ENCODE peak calls at places on chromosomes 4 and X, in four cellular contexts. One of them, this sample, is unnamed. For H3K4me1, the result is how much of the 10 kb centered on the place peaks cover.

GRCh38 chrX:49178537-49178936 is 6.8 kb downstream of the PLP2 start:
- DNase-seq in SK-N-SH: no peak
- DNase-seq in cardiac muscle cell: no peak
- DNase-seq in pancreas: no peak
- DNase-seq in this sample: no peak

GRCh38 chrX:130623508-130623907 is 221.7 kb downstream of the RBMX2 start:
- DNase-seq in pancreas: no peak
- DNase-seq in cardiac muscle cell: no peak
- DNase-seq in SK-N-SH: no peak
- DNase-seq in this sample: no peak

GRCh38 chr4:52713456-52713937 is 37.7 kb downstream of the ERVMER34-1 start:
- DNase-seq in SK-N-SH: no peak
- DNase-seq in cardiac muscle cell: peak
- DNase-seq in pancreas: no peak
- DNase-seq in this sample: no peak

GRCh38 chr4:22712105-22712504 is 19.4 kb downstream of the GBA3 start:
- DNase-seq in pancreas: no peak
- DNase-seq in SK-N-SH: no peak
- DNase-seq in cardiac muscle cell: no peak
- DNase-seq in this sample: no peak

GRCh38 chr4:100420571-100420970 is 97.3 kb downstream of the EMCN start:
- DNase-seq in pancreas: no peak
- DNase-seq in cardiac muscle cell: no peak
- DNase-seq in SK-N-SH: no peak
- DNase-seq in this sample: no peak

GRCh38 chr4:94819371-94819770 is 61.6 kb downstream of the BMPR1B start:
- DNase-seq in pancreas: no peak
- DNase-seq in SK-N-SH: no peak
- DNase-seq in cardiac muscle cell: peak
- DNase-seq in this sample: no peak

GRCh38 chr4:36747277-36748129 is 466.1 kb downstream of the DTHD1 start:
- DNase-seq in cardiac muscle cell: no peak
- DNase-seq in pancreas: no peak
- DNase-seq in SK-N-SH: no peak
- DNase-seq in this sample: no peak

GRCh38 chrX:11893933-11894710 is 136.1 kb downstream of the MSL3 start:
- DNase-seq in SK-N-SH: no peak
- DNase-seq in cardiac muscle cell: no peak
- DNase-seq in pancreas: no peak
- DNase-seq in this sample: no peak

GRCh38 chr4:180054291-180054690 is 2188.9 kb upstream of the TENM3 start:
- DNase-seq in cardiac muscle cell: no peak
- DNase-seq in SK-N-SH: no peak
- DNase-seq in pancreas: no peak
- DNase-seq in this sample: no peak

GRCh38 chr4:138736362-138736761 is 279.2 kb upstream of the NOCT start:
- DNase-seq in SK-N-SH: no peak
- DNase-seq in cardiac muscle cell: no peak
- DNase-seq in pancreas: no peak
- DNase-seq in this sample: no peak

GRCh38 chr4:152970102-152970820 is 34.1 kb downstream of the FHDC1 start:
- DNase-seq in pancreas: no peak
- DNase-seq in SK-N-SH: no peak
- DNase-seq in cardiac muscle cell: no peak
- DNase-seq in this sample: no peak

GRCh38 chrX:39418132-39418935 is 617.1 kb downstream of the MID1IP1 start:
- DNase-seq in pancreas: no peak
- DNase-seq in SK-N-SH: no peak
- DNase-seq in cardiac muscle cell: peak
- DNase-seq in this sample: no peak

GRCh38 chr4:27819261-27819660 is 958.6 kb downstream of the STIM2 start:
- DNase-seq in pancreas: no peak
- DNase-seq in cardiac muscle cell: no peak
- DNase-seq in SK-N-SH: no peak
- DNase-seq in this sample: no peak

GRCh38 chr4:24843121-24843520 is 47.7 kb downstream of the SOD3 start:
- DNase-seq in pancreas: no peak
- DNase-seq in cardiac muscle cell: no peak
- DNase-seq in SK-N-SH: no peak
- DNase-seq in this sample: no peak

GRCh38 chr4:180314972-180315371 is 1928.2 kb upstream of the TENM3 start:
- DNase-seq in SK-N-SH: no peak
- DNase-seq in cardiac muscle cell: no peak
- DNase-seq in pancreas: no peak
- DNase-seq in this sample: no peak

GRCh38 chr4:5993063-5993745 is 25.0 kb downstream of the C4orf50 start:
- DNase-seq in SK-N-SH: no peak
- DNase-seq in cardiac muscle cell: no peak
- DNase-seq in pancreas: no peak
- DNase-seq in this sample: no peak

GRCh38 chrX:71917621-71918341 is 7.1 kb downstream of the NHSL2 start:
- DNase-seq in SK-N-SH: no peak
- DNase-seq in pancreas: no peak
- DNase-seq in cardiac muscle cell: peak
- DNase-seq in this sample: no peak

GRCh38 chr4:86960557-86960959 is 25.7 kb downstream of the AFF1 start:
- DNase-seq in SK-N-SH: no peak
- DNase-seq in cardiac muscle cell: peak
- DNase-seq in pancreas: peak
- DNase-seq in this sample: no peak
- H3K4me1 ChIP-seq in SK-N-SH: under half
- H3K4me1 ChIP-seq in cardiac muscle cell: under half
- H3K4me1 ChIP-seq in pancreas: half or more
- H3K4me1 ChIP-seq in this sample: under half

GRCh38 chr4:176782191-176782590 is 10.5 kb downstream of the VEGFC start:
- DNase-seq in cardiac muscle cell: no peak
- DNase-seq in pancreas: no peak
- DNase-seq in SK-N-SH: no peak
- DNase-seq in this sample: no peak

GRCh38 chr4:176781739-176782100 is 11.0 kb downstream of the VEGFC start:
- DNase-seq in cardiac muscle cell: no peak
- DNase-seq in SK-N-SH: no peak
- DNase-seq in pancreas: no peak
- DNase-seq in this sample: no peak

GRCh38 chr4:176788248-176788647 is 4.5 kb downstream of the VEGFC start:
- DNase-seq in cardiac muscle cell: no peak
- DNase-seq in pancreas: no peak
- DNase-seq in SK-N-SH: no peak
- DNase-seq in this sample: no peak

GRCh38 chr4:176782794-176783193 is 9.9 kb downstream of the VEGFC start:
- DNase-seq in pancreas: no peak
- DNase-seq in SK-N-SH: no peak
- DNase-seq in cardiac muscle cell: no peak
- DNase-seq in this sample: no peak

DNA sequence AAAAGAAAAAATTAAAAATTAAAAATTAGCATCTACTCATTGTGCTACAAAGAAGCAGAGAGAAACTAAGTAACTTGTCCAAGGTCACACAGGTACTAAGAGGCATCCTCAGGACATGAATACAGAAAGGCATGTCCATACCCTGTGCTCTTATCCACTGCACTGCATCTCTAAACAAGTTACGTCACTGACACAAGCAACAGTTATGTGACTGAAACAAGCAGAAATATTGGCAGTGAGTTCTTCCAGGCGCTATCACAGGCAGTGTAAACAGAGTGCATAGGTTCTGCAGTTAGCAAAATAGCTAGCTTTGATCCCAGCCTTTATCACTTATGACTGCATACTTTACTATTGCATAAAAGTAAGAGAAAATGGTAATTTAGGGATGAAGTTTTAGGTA is 7.9 kb downstream of the VEGFC start:
- DNase-seq in pancreas: no peak
- DNase-seq in cardiac muscle cell: no peak
- DNase-seq in SK-N-SH: no peak
- DNase-seq in this sample: no peak
- H3K4me1 ChIP-seq in pancreas: under half
- H3K4me1 ChIP-seq in cardiac muscle cell: under half
- H3K4me1 ChIP-seq in SK-N-SH: under half
- H3K4me1 ChIP-seq in this sample: under half

DNA sequence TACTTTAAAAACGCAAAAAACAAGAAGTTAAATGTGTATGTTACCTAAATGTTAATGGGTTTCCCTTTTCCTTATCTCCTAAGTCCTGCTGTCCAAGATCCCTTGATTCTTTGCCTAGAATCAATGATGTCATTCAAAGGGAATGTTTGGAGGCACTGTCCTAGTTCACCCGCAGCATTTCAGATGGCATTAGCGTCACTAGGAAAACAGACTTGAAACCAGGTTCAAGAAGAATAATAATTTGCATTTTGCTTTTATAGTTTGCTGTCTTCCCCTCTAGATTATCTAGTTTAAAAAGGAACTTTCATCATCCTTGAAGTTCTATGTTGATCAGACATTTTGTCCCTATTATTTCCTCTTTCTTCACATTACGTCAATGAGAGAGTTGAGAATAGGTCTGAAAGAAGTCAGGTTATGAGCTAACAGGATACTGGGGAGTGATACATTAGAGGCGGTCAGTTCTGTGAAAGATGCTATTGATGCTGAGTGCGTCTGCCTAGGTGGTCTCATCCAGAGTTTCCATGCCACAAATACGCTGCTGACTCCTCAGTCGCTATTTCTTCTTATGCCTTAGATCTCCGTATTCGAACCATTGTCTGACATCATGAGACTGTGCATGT is 234.1 kb upstream of the PGRMC2 start:
- DNase-seq in cardiac muscle cell: no peak
- DNase-seq in pancreas: no peak
- DNase-seq in SK-N-SH: no peak
- DNase-seq in this sample: no peak
- H3K4me1 ChIP-seq in cardiac muscle cell: under half
- H3K4me1 ChIP-seq in pancreas: under half
- H3K4me1 ChIP-seq in SK-N-SH: under half
- H3K4me1 ChIP-seq in this sample: under half

GRCh38 chr4:123940604-123941003 is 544.0 kb downstream of the SPRY1 start:
- DNase-seq in pancreas: no peak
- DNase-seq in cardiac muscle cell: no peak
- DNase-seq in SK-N-SH: no peak
- DNase-seq in this sample: no peak
- H3K4me1 ChIP-seq in pancreas: under half
- H3K4me1 ChIP-seq in cardiac muscle cell: under half
- H3K4me1 ChIP-seq in SK-N-SH: under half
- H3K4me1 ChIP-seq in this sample: under half

This sample was measured in transverse colon.